ENCODE peak calls at places on chromosome 4, in four cellular contexts. J, D, H and X are unnamed samples.

GRCh38 chr4:173934201-173934600 is 349.3 kb downstream of the FBXO8 start:
- DNase-seq in J (no peak), D (no peak), H (no peak), X (no peak)

GRCh38 chr4:177728361-177729152 is 286.3 kb upstream of the AGA start:
- DNase-seq in J (no peak), D (no peak), H (peak; percentile 5), X (no peak)

GRCh38 chr4:72119946-72120345 is 88.1 kb downstream of the NPFFR2 start:
- DNase-seq in J (no peak), D (no peak), H (no peak), X (no peak)

GRCh38 chr4:148834804-148835598 is 392.8 kb upstream of the NR3C2 start:
- DNase-seq in J (no peak), D (no peak), H (peak; percentile 26), X (peak; percentile 71)

GRCh38 chr4:16483540-16483939 is 257.3 kb upstream of the TAPT1 start:
- DNase-seq in J (no peak), D (no peak), H (no peak), X (no peak)

GRCh38 chr4:143358923-143359694 is 22.4 kb downstream of the GAB1 start:
- DNase-seq in J (peak; percentile 73), D (peak; percentile 66), H (peak; percentile 48), X (peak; percentile 73)

GRCh38 chr4:4333265-4333706 is 43.2 kb downstream of the ZBTB49 start:
- DNase-seq in J (peak; percentile 49), D (no peak), H (no peak), X (no peak)

GRCh38 chr4:87031946-87032345 is 97.1 kb downstream of the AFF1 start:
- DNase-seq in J (no peak), D (no peak), H (no peak), X (no peak)

GRCh38 chr4:74944354-74944793 is 11.5 kb downstream of the PARM1 start:
- DNase-seq in J (peak; percentile 70), D (peak; percentile 56), H (no peak), X (no peak)

GRCh38 chr4:108749119-108749518 is 13.7 kb downstream of the ETNPPL start:
- DNase-seq in J (no peak), D (no peak), H (no peak), X (no peak)

GRCh38 chr4:7466904-7467303 is 32.2 kb upstream of the PSAPL1 start:
- DNase-seq in J (no peak), D (no peak), H (no peak), X (no peak)

GRCh38 chr4:96063639-96064038 is 223.7 kb downstream of the PDHA2 start:
- DNase-seq in J (no peak), D (no peak), H (no peak), X (no peak)

GRCh38 chr4:62709618-62710252 is 1509.6 kb downstream of the ADGRL3 start:
- DNase-seq in J (no peak), D (no peak), H (peak; percentile 41), X (no peak)

GRCh38 chr4:144343143-144343755 is 202.7 kb upstream of the GYPA start:
- DNase-seq in J (no peak), D (no peak), H (no peak), X (no peak)

GRCh38 chr4:137156054-137156453 is 376.2 kb downstream of the PCDH18 start:
- DNase-seq in J (no peak), D (no peak), H (no peak), X (no peak)

GRCh38 chr4:85968945-85969830 is 390.7 kb downstream of the MAPK10 start:
- DNase-seq in J (no peak), D (no peak), H (peak; percentile 36), X (no peak)

GRCh38 chr4:188439641-188440311 is 300.5 kb downstream of the TRIML1 start:
- DNase-seq in J (peak; percentile 32), D (peak; percentile 34), H (no peak), X (no peak)

GRCh38 chr4:27168783-27169182 is 308.1 kb downstream of the STIM2 start:
- DNase-seq in J (no peak), D (no peak), H (no peak), X (no peak)

GRCh38 chr4:8515316-8516060 is 64.7 kb upstream of the GPR78 start:
- DNase-seq in J (no peak), D (no peak), H (no peak), X (no peak)